ENCODE peak calls at places on chromosome 16, in ten cellular contexts. H, O, L, N, C, G, I, A, V and P are unnamed samples. For H3K4me1, the result is how much of the 10 kb centered on the place peaks cover.

GRCh38 chr16:14301150-14302030 is 230.3 kb downstream of the MRTFB start:
- DNase-seq in H (peak), O (no peak), L (peak), N (peak), C (peak), G (no peak), I (no peak), A (peak), V (peak), P (peak)

GRCh38 chr16:73610160-73610559 is 562.2 kb upstream of the ZFHX3 start:
- DNase-seq in H (no peak), O (no peak), L (no peak), N (no peak), C (no peak), G (no peak), I (no peak), A (no peak), V (no peak), P (no peak)

GRCh38 chr16:28179354-28179753 is 32.4 kb downstream of the XPO6 start:
- DNase-seq in H (no peak), O (no peak), L (no peak), N (no peak), C (no peak), G (no peak), I (no peak), A (no peak), V (no peak), P (no peak)

GRCh38 chr16:49700928-49701685 is 154.8 kb downstream of the ZNF423 start:
- DNase-seq in H (no peak), O (no peak), L (no peak), N (no peak), C (no peak), G (no peak), I (no peak), A (no peak), V (no peak), P (no peak)

GRCh38 chr16:21167360-21167759 is 8.9 kb downstream of the LDAF1 start:
- DNase-seq in H (no peak), O (no peak), L (no peak), N (no peak), C (peak), G (no peak), I (no peak), A (no peak), V (no peak), P (no peak)

GRCh38 chr16:50372611-50373344 is 4.0 kb upstream of the BRD7 start:
- DNase-seq in H (no peak), O (peak), L (peak), N (no peak), C (peak), G (no peak), I (no peak), A (peak), V (peak), P (no peak)

GRCh38 chr16:52958951-52959350 is 93.7 kb downstream of the CHD9NB start:
- DNase-seq in H (no peak), O (no peak), L (no peak), N (no peak), C (no peak), G (no peak), I (no peak), A (no peak), V (no peak), P (no peak)

GRCh38 chr16:89287777-89288576 is 70.5 kb downstream of the ZNF778 start:
- DNase-seq in H (no peak), O (no peak), L (no peak), N (no peak), C (no peak), G (no peak), I (no peak), A (no peak), V (no peak), P (no peak)

GRCh38 chr16:2298621-2299020 is 30.7 kb upstream of the RNPS1 start:
- DNase-seq in H (no peak), O (no peak), L (no peak), N (no peak), C (no peak), G (no peak), I (no peak), A (no peak), V (no peak), P (no peak)

GRCh38 chr16:73878616-73879015 is 418.0 kb upstream of the PSMD7 start:
- DNase-seq in H (no peak), O (no peak), L (no peak), N (no peak), C (peak), G (peak), I (no peak), A (no peak), V (peak), P (no peak)

GRCh38 chr16:63312343-63312742 is 1276.1 kb upstream of the CDH8 start:
- DNase-seq in H (no peak), O (no peak), L (no peak), N (no peak), C (no peak), G (no peak), I (no peak), A (no peak), V (no peak), P (no peak)

GRCh38 chr16:59510008-59510424 is 775.9 kb upstream of the GOT2 start:
- DNase-seq in H (no peak), O (no peak), L (no peak), N (no peak), C (peak), G (no peak), I (no peak), A (no peak), V (no peak), P (peak)

GRCh38 chr16:8959921-8960787 is 3.6 kb downstream of the USP7 start:
- DNase-seq in H (no peak), O (no peak), L (no peak), N (no peak), C (no peak), G (no peak), I (no peak), A (no peak), V (peak), P (no peak)

GRCh38 chr16:82715833-82716232 is 89.1 kb downstream of the CDH13 start:
- DNase-seq in H (no peak), O (no peak), L (no peak), N (no peak), C (no peak), G (no peak), I (no peak), A (no peak), V (no peak), P (no peak)

GRCh38 chr16:54430491-54431030 is 144.0 kb upstream of the IRX3 start:
- DNase-seq in H (no peak), O (no peak), L (no peak), N (no peak), C (no peak), G (no peak), I (no peak), A (no peak), V (peak), P (no peak)

GRCh38 chr16:2035431-2036199 is 8.9 kb downstream of the NHERF2 start:
- DNase-seq in H (peak), O (no peak), L (peak), N (peak), C (peak), G (no peak), I (no peak), A (peak), V (peak), P (peak)

GRCh38 chr16:3754772-3755171 is 37.4 kb upstream of the TRAP1 start:
- DNase-seq in H (no peak), O (no peak), L (no peak), N (no peak), C (no peak), G (no peak), I (no peak), A (no peak), V (no peak), P (no peak)

GRCh38 chr16:80346160-80346632 is 194.6 kb upstream of the DYNLRB2 start:
- DNase-seq in H (no peak), O (no peak), L (no peak), N (no peak), C (no peak), G (peak), I (no peak), A (no peak), V (no peak), P (no peak)

GRCh38 chr16:8944113-8944765 is 19.5 kb downstream of the USP7 start:
- DNase-seq in H (no peak), O (no peak), L (no peak), N (no peak), C (no peak), G (peak), I (no peak), A (no peak), V (no peak), P (no peak)

GRCh38 chr16:28012031-28012445 is 51.5 kb downstream of the GSG1L start:
- DNase-seq in H (no peak), O (no peak), L (no peak), N (no peak), C (no peak), G (no peak), I (no peak), A (no peak), V (no peak), P (no peak)

GRCh38 chr16:48105976-48106375 is 49.8 kb downstream of the ABCC12 start:
- DNase-seq in H (no peak), O (no peak), L (no peak), N (no peak), C (no peak), G (no peak), I (no peak), A (no peak), V (no peak), P (no peak)

GRCh38 chr16:27722892-27723450 is 173.0 kb downstream of the KATNIP start:
- DNase-seq in H (no peak), O (no peak), L (no peak), N (no peak), C (no peak), G (no peak), I (no peak), A (no peak), V (no peak), P (no peak)

GRCh38 chr16:79605999-79606398 is 5.5 kb upstream of the MAF start:
- DNase-seq in H (no peak), O (no peak), L (no peak), N (no peak), C (peak), G (no peak), I (no peak), A (no peak), V (no peak), P (no peak)

DNA sequence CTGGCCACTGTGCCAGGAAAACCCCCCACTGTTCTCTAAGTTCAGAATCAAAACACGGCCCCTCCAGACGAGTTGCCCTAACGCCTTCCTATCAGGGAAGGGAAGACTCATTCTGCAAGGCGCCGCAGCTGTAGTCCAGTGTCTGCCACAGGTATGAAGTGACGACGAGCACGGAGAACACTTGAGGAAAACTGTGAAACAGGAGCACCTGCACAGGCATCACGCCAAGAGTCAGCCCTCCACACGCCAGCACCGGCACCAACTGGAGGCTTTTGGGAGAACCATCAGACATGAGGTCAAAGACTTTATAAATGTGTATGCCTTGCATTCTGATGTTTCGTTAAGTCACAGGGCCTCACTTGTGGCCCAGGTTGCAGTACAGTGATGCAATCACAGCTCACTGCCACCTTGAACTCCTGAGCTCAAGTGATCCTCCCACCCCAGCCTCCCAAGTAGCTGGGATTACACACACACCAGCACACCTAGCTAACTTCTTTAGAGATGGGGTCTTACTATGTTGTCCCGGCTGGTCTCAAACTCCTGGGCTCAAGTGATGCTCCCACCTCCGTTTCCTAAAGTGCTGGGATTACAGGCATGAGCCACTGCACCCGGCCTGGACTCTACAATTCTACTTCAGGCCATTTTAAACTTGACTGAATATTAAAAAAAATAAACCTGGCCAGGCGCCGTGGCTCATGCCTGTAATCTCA is 22.9 kb downstream of the KLHDC4 start:
- DNase-seq in H (no peak), O (no peak), L (no peak), N (no peak), C (no peak), G (no peak), I (no peak), A (no peak), V (no peak), P (no peak)
- TF ChIP-seq EP300 in H (no peak), O (no peak), L (no peak), N (no peak), C (no peak), G (no peak), I (no peak), A (no peak), V (no peak), P (no peak)

GRCh38 chr16:71628810-71629209 is 2.8 kb downstream of the MARVELD3 start:
- DNase-seq in H (no peak), O (no peak), L (no peak), N (no peak), C (no peak), G (no peak), I (no peak), A (no peak), V (no peak), P (no peak)

GRCh38 chr16:71626858-71627213 is 852 bp downstream of the MARVELD3 start:
- DNase-seq in H (no peak), O (no peak), L (peak), N (no peak), C (no peak), G (no peak), I (no peak), A (no peak), V (no peak), P (peak)

GRCh38 chr16:71625113-71625850 is 702 bp upstream of the MARVELD3 start:
- DNase-seq in H (no peak), O (no peak), L (no peak), N (no peak), C (no peak), G (no peak), I (no peak), A (no peak), V (no peak), P (no peak)

GRCh38 chr16:71627631-71628236 is 1.8 kb downstream of the MARVELD3 start:
- DNase-seq in H (no peak), O (no peak), L (peak), N (no peak), C (no peak), G (no peak), I (no peak), A (no peak), V (no peak), P (no peak)

DNA sequence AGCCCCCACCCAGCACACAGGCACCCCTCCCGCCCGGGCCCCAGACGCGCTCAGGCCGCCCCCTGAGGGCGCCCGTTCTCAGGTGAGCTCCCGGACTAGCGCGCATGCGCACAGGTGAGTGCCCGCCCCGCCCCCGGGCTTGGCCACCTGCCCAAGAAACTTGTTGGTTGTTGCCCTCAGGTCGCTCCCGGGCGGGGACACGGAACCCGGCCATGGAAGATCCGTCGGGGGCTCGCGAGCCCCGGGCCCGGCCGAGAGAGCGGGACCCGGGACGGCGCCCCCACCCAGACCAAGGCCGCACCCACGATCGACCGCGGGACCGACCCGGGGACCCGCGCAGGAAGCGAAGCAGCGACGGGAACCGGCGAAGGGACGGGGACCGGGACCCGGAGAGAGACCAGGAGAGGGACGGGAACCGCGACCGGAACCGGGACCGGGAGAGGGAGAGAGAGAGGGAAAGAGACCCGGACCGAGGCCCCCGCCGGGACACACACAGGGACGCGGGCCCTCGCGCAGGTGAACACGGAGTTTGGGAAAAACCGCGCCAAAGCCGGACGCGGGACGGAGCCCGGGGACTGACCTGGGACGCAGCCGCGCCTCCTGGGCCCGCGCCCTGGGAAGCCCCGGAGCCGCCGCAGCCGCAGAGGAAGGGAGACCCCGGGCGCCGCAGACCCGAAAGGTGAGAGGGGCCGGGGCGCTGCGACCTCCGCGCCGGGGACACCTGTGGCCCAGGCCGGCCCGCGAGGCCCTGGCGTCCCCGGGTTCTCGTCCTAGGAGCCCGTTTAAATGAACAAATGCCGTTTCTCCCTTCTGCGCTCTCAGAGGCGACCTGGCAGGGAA is at the start of gene MARVELD3:
- DNase-seq in H (no peak), O (no peak), L (peak), N (peak), C (no peak), G (no peak), I (peak), A (no peak), V (peak), P (peak)
- TF ChIP-seq CTCF in H (no peak), O (no peak), L (no peak), N (no peak), C (no peak), G (no peak), I (peak), A (no peak), V (peak), P (no peak)

DNA sequence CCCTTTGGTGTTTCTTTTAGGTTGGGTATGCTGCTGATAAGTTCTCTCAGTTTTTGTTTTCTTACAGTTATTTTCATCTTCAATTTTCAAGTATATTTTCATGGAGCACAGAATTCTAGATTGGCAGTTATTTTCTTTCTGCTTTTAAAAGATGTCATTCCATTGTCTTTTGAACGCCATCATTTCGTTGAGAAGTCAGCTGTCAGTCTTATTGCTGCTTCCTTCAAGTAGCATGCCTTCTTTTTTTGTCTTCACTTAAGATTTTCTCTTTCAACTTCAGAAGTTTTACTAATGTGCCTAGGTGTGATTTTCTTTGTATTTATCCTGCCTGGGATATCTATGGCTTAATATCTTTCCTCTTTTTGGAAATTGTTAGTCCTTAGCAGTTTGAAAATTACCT is 262.2 kb upstream of the PMFBP1 start:
- DNase-seq in H (no peak), O (no peak), L (no peak), N (no peak), C (peak), G (no peak), I (no peak), A (no peak), V (no peak), P (no peak)
- H3K4me1 ChIP-seq in H (under half), O (under half), L (under half), N (under half), C (under half), G (under half), I (under half), A (under half), V (under half), P (under half)

GRCh38 chr16:19923396-19923795 is 38.7 kb upstream of the GPRC5B start:
- DNase-seq in H (no peak), O (no peak), L (peak), N (no peak), C (no peak), G (no peak), I (no peak), A (no peak), V (no peak), P (no peak)
- TF ChIP-seq EP300 in H (no peak), O (no peak), L (no peak), N (no peak), C (no peak), G (no peak), I (no peak), A (no peak), V (no peak), P (no peak)

GRCh38 chr16:85566502-85567100 is 46.5 kb upstream of the GSE1 start:
- DNase-seq in H (no peak), O (no peak), L (peak), N (no peak), C (no peak), G (no peak), I (no peak), A (no peak), V (no peak), P (no peak)
- TF ChIP-seq CTCF in H (no peak), O (no peak), L (peak), N (no peak), C (no peak), G (no peak), I (peak), A (no peak), V (peak), P (no peak)

GRCh38 chr16:30094541-30095165 is 1.4 kb downstream of the YPEL3 start:
- DNase-seq in H (no peak), O (no peak), L (no peak), N (peak), C (no peak), G (no peak), I (no peak), A (no peak), V (no peak), P (no peak)
- H3K4me1 ChIP-seq in H (under half), O (half or more), L (under half), N (under half), C (under half), G (under half), I (under half), A (half or more), V (half or more), P (under half)

GRCh38 chr16:19898924-19899604 is 14.4 kb upstream of the GPRC5B start:
- DNase-seq in H (peak), O (no peak), L (peak), N (peak), C (peak), G (no peak), I (no peak), A (no peak), V (peak), P (peak)
- TF ChIP-seq EP300 in H (no peak), O (no peak), L (no peak), N (no peak), C (no peak), G (no peak), I (no peak), A (no peak), V (no peak), P (no peak)